ENCODE peak calls at places on chromosomes 13 and 19, in six cellular contexts. O is lung, G is pancreas, R is AG10803, L is kidney epithelial cell, W is Peyer's patch. K is an unnamed sample.

GRCh38 chr19:56764296-56764695 is 76.2 kb downstream of the PEG3 start:
- DNase-seq in O (no peak), G (no peak), R (no peak), L (no peak), W (no peak), K (no peak)

GRCh38 chr13:30312859-30313258 is 5.5 kb upstream of the KATNAL1 start:
- DNase-seq in O (no peak), G (no peak), R (peak), L (no peak), W (no peak), K (no peak)

GRCh38 chr19:40623403-40624239 is 22.5 kb downstream of the LTBP4 start:
- DNase-seq in O (no peak), G (peak), R (no peak), L (no peak), W (peak), K (no peak)

GRCh38 chr19:43432866-43433673 is 18.4 kb downstream of the TEX101 start:
- DNase-seq in O (peak), G (peak), R (peak), L (no peak), W (peak), K (peak)

GRCh38 chr19:48443262-48443661 is 2.5 kb upstream of the GRWD1 start:
- DNase-seq in O (no peak), G (no peak), R (no peak), L (no peak), W (no peak), K (no peak)

GRCh38 chr13:25847145-25847544 is 204.7 kb downstream of the SHISA2 start:
- DNase-seq in O (no peak), G (no peak), R (no peak), L (no peak), W (no peak), K (no peak)

GRCh38 chr13:28357247-28357825 is 137.6 kb downstream of the FLT1 start:
- DNase-seq in O (no peak), G (no peak), R (no peak), L (no peak), W (no peak), K (no peak)

GRCh38 chr13:32660227-32660626 is 74.0 kb downstream of the PDS5B start:
- DNase-seq in O (no peak), G (no peak), R (no peak), L (no peak), W (no peak), K (no peak)

GRCh38 chr19:29672319-29672932 is 7.2 kb downstream of the PLEKHF1 start:
- DNase-seq in O (no peak), G (no peak), R (no peak), L (no peak), W (no peak), K (no peak)

GRCh38 chr13:25306671-25307464 is 5.4 kb downstream of the NUP58 start:
- DNase-seq in O (no peak), G (no peak), R (no peak), L (no peak), W (no peak), K (no peak)

GRCh38 chr19:45351401-45351952 is 10.9 kb downstream of the KLC3 start:
- DNase-seq in O (no peak), G (no peak), R (no peak), L (no peak), W (no peak), K (no peak)

GRCh38 chr13:95481051-95481775 is 71.3 kb upstream of the CLDN10 start:
- DNase-seq in O (no peak), G (peak), R (no peak), L (no peak), W (no peak), K (no peak)

GRCh38 chr13:113970810-113971470 is 2.9 kb downstream of the C13orf46 start:
- DNase-seq in O (peak), G (peak), R (peak), L (no peak), W (no peak), K (peak)

GRCh38 chr13:106490887-106491321 is 44.6 kb downstream of the EFNB2 start:
- DNase-seq in O (no peak), G (no peak), R (no peak), L (no peak), W (no peak), K (no peak)

GRCh38 chr19:17475541-17476115 is 5.3 kb downstream of the SLC27A1 start:
- DNase-seq in O (no peak), G (peak), R (peak), L (no peak), W (no peak), K (peak)

GRCh38 chr13:98542568-98543379 is 34.1 kb downstream of the STK24 start:
- DNase-seq in O (no peak), G (no peak), R (no peak), L (no peak), W (no peak), K (no peak)

GRCh38 chr19:29537181-29537580 is 11.4 kb downstream of the VSTM2B start:
- DNase-seq in O (no peak), G (no peak), R (no peak), L (no peak), W (peak), K (no peak)

GRCh38 chr19:21638776-21639175 is 128.6 kb downstream of the ZNF100 start:
- DNase-seq in O (no peak), G (no peak), R (no peak), L (no peak), W (no peak), K (no peak)

GRCh38 chr19:55209430-55210119 is at the start of gene PTPRH:
- DNase-seq in O (no peak), G (peak), R (no peak), L (no peak), W (peak), K (no peak)

GRCh38 chr19:41801682-41802317 is 5.4 kb downstream of the CEACAM3 start:
- DNase-seq in O (no peak), G (no peak), R (no peak), L (no peak), W (no peak), K (peak)

GRCh38 chr19:34308381-34309367 is 54.3 kb downstream of the GARRE1 start:
- DNase-seq in O (no peak), G (no peak), R (peak), L (no peak), W (no peak), K (no peak)

GRCh38 chr13:60164490-60164889 is 762 bp upstream of the DIAPH3 start:
- DNase-seq in O (no peak), G (no peak), R (peak), L (no peak), W (no peak), K (no peak)

GRCh38 chr19:58093071-58093470 is 5.0 kb downstream of the ZSCAN18 start:
- DNase-seq in O (no peak), G (no peak), R (no peak), L (no peak), W (no peak), K (no peak)

GRCh38 chr13:114007566-114007965 is 33.7 kb upstream of the C13orf46 start:
- DNase-seq in O (no peak), G (no peak), R (no peak), L (no peak), W (no peak), K (peak)

GRCh38 chr19:33876619-33877018 is 79.9 kb downstream of the KCTD15 start:
- DNase-seq in O (no peak), G (no peak), R (no peak), L (no peak), W (no peak), K (no peak)

GRCh38 chr13:109043561-109044075 is 414.2 kb downstream of the MYO16 start:
- DNase-seq in O (no peak), G (no peak), R (no peak), L (no peak), W (no peak), K (no peak)

GRCh38 chr19:28633223-28634030 is 579.5 kb downstream of the UQCRFS1 start:
- DNase-seq in O (peak), G (no peak), R (peak), L (peak), W (no peak), K (no peak)

GRCh38 chr19:12778020-12778904 is 2.9 kb upstream of the HOOK2 start:
- DNase-seq in O (peak), G (peak), R (peak), L (no peak), W (peak), K (no peak)

GRCh38 chr19:18895828-18896341 is at the start of gene CERS1:
- DNase-seq in O (no peak), G (no peak), R (no peak), L (no peak), W (no peak), K (no peak)

GRCh38 chr19:15511671-15512424 is 3.5 kb downstream of the CYP4F22 start:
- DNase-seq in O (no peak), G (no peak), R (no peak), L (no peak), W (no peak), K (no peak)

GRCh38 chr13:40469581-40470282 is 196.7 kb downstream of the FOXO1 start:
- DNase-seq in O (no peak), G (no peak), R (no peak), L (no peak), W (no peak), K (no peak)

GRCh38 chr13:19607523-19608078 is 25.9 kb upstream of the MPHOSPH8 start:
- DNase-seq in O (no peak), G (no peak), R (no peak), L (no peak), W (no peak), K (no peak)

GRCh38 chr19:44476559-44477408 is 23.5 kb downstream of the ZNF180 start:
- DNase-seq in O (no peak), G (no peak), R (peak), L (no peak), W (no peak), K (no peak)

GRCh38 chr19:15114153-15114540 is 6.9 kb downstream of the SYDE1 start:
- DNase-seq in O (no peak), G (no peak), R (peak), L (no peak), W (no peak), K (no peak)

GRCh38 chr13:113843864-113844556 is 19.9 kb downstream of the GAS6 start:
- DNase-seq in O (no peak), G (no peak), R (no peak), L (no peak), W (peak), K (no peak)

GRCh38 chr19:17332677-17333581 is 1.7 kb downstream of the ANO8 start:
- DNase-seq in O (no peak), G (no peak), R (peak), L (no peak), W (no peak), K (peak)

DNA sequence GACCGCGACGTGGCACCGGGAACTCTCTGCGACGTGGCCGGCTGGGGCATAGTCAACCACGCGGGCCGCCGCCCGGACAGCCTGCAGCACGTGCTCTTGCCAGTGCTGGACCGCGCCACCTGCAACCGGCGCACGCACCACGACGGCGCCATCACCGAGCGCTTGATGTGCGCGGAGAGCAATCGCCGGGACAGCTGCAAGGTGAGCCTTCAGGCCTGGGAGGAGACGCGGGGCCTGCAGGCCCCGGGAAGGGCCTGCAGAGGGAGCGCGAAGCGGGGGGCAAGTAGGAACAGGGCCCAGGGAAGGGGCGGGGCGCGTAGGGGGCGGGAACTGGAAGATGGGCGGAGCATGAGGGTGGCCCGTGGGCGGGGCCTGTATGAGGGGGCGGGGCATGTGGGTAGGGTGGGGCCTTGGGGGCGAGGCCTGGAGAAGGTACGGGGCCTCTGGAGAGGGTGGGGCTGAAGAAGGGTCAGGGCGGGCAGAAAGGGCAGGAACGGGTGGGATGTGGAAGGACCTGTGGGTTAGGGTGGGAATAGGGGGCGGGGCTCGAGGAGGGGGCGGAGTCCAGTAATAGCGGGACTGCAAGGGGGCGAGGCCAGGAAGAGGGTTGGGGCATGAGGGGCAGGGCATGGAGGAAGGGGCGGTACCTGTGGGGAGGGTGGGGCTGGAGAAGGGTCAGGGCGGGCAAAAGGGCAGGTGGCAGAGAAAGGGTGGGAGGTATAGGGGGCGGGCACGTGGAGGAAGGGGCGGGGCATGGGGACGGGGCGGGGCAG is 2.5 kb downstream of the CFD start:
- DNase-seq in O (peak), G (peak), R (no peak), L (no peak), W (peak), K (no peak)
- TF ChIP-seq CTCF in O (no peak), G (no peak), R (no peak), L (peak), W (no peak), K (peak)

DNA sequence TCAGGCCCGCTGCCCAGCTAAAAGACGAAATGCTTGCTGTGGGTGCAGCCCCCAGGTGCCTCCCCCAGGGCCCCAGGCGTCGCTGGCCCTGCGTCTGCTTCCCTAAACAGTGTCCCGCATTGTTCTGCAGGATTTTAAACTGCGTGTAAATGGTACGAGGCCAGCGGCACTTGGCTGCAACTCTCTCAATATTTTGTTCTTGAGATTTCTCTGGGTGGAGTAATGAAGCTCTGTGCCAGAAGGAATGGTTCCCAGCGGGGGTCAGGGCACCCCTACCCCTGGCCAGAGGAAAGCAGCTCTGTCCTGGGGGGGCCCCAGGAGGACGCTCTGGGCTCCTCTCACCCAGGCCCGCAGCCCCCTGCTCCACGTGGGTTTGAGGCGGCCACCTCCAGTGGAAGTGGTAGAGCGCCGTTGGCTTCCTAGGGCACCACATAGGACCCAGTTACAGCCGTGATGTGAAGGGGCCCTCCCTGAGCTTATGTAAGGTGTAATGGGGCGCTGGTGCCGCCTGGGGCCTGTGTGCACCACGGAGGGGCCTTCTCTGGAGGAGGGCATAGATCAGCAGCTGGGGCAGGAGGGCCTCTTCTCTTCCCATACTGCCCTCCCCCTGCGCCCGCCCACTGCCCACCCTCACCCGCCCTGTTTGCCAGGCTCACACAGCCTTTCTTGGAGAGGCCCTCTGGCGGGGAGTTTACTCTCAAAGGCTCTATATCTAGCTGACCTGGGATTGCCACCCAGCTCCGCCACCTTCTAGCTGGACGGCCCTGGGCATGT is 19.8 kb downstream of the PAK4 start:
- DNase-seq in O (no peak), G (no peak), R (no peak), L (no peak), W (no peak), K (no peak)
- TF ChIP-seq CTCF in O (no peak), G (no peak), R (no peak), L (no peak), W (no peak), K (no peak)

GRCh38 chr13:35990196-35990595 is 141.0 kb downstream of the DCLK1 start:
- DNase-seq in O (no peak), G (no peak), R (no peak), L (no peak), W (no peak), K (no peak)
- TF ChIP-seq CTCF in O (no peak), G (no peak), R (no peak), L (no peak), W (no peak), K (no peak)

DNA sequence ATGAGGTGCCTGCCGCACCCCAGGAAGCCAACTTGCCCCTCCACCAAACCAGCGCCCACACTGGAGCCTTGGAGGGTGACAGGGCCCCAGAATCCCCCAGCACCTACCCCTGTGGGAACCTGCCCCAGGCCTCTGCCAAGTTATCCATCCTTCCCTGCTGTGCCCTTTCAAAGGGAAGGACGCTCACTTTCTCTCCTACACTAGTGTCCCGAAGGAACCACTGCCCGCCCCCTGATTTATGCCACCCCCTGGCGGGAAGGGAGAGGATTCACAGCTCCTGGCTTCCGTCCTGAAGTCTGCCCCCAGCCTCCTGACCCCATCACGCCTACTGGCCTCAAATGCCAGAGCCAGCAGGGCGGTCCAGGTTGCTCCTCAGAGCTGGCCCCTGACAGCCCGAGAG is 1.4 kb downstream of the EVI5L start:
- DNase-seq in O (no peak), G (no peak), R (peak), L (no peak), W (no peak), K (no peak)
- TF ChIP-seq CTCF in O (no peak), G (no peak), R (peak), L (peak), W (peak), K (no peak)

DNA sequence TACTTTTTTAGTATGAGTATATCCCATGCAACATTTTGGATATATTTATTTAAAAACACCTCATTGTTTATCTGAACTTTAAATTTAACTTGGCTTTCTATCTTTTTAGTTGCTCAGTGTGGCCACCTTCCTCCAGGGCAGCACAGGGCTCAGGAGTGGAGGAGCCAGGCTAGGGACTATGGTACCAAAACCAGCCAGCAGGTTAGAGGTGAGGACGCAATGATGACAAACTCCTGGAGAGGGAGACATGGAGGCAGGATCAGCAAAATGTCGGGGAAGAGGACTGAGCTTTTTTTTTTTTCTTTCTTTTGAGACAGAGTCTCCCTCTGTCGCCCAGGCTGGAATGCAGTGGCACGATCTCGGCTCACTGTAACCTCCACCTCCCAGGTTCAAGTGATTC is 29.6 kb upstream of the CALM3 start:
- DNase-seq in O (no peak), G (no peak), R (no peak), L (no peak), W (no peak), K (no peak)
- TF ChIP-seq CTCF in O (no peak), G (no peak), R (peak), L (no peak), W (no peak), K (no peak)

GRCh38 chr13:44334751-44335150 is 38.9 kb upstream of the SERP2 start:
- DNase-seq in O (no peak), G (no peak), R (no peak), L (no peak), W (no peak), K (no peak)

GRCh38 chr13:44333950-44334675 is 39.5 kb upstream of the SERP2 start:
- DNase-seq in O (no peak), G (no peak), R (no peak), L (no peak), W (no peak), K (no peak)

GRCh38 chr13:44331446-44331845 is 42.2 kb upstream of the SERP2 start:
- DNase-seq in O (no peak), G (no peak), R (no peak), L (no peak), W (no peak), K (no peak)

GRCh38 chr13:44329909-44330545 is 43.6 kb upstream of the SERP2 start:
- DNase-seq in O (no peak), G (no peak), R (no peak), L (no peak), W (no peak), K (no peak)

GRCh38 chr13:44331912-44332840 is 41.4 kb upstream of the SERP2 start:
- DNase-seq in O (no peak), G (peak), R (peak), L (no peak), W (no peak), K (no peak)
- TF ChIP-seq CTCF in O (no peak), G (no peak), R (no peak), L (no peak), W (no peak), K (no peak)

K was measured in CD14-positive monocyte.